ENCODE peak calls at places on chromosomes 3 and 15, in four cellular contexts. K is AG09319; S is activated CD8-positive, alpha-beta memory T cell treated with anti-CD3 and anti-CD28 coated beads for 48 hours; E is lower leg skin. F is an unnamed sample.

GRCh38 chr15:25965326-25965725 is 102.2 kb upstream of the ATP10A start:
- DNase-seq in K (no peak), E (no peak), S (no peak), F (no peak)

GRCh38 chr3:73765878-73766564 is 141.3 kb upstream of the PDZRN3 start:
- DNase-seq in S (no peak), K (peak), E (no peak), F (no peak)

GRCh38 chr15:66293419-66294156 is at the start of gene DIS3L:
- DNase-seq in S (peak), E (peak), K (no peak), F (no peak)

GRCh38 chr15:74312445-74313007 is 54.9 kb downstream of the CYP11A1 start:
- DNase-seq in S (no peak), E (no peak), K (no peak), F (no peak)

GRCh38 chr3:25885544-25885943 is 95.7 kb downstream of the OXSM start:
- DNase-seq in K (no peak), E (no peak), S (no peak), F (no peak)

GRCh38 chr3:180870008-180870733 is 42.3 kb upstream of the FXR1 start:
- DNase-seq in S (no peak), K (peak), E (peak), F (no peak)

GRCh38 chr15:77664428-77664827 is 31.7 kb upstream of the LINGO1 start:
- DNase-seq in S (no peak), K (no peak), E (no peak), F (no peak)

GRCh38 chr3:142467738-142468137 is 19.9 kb upstream of the XRN1 start:
- DNase-seq in S (no peak), K (no peak), E (no peak), F (no peak)

GRCh38 chr15:51051776-51052175 is 42.9 kb downstream of the TNFAIP8L3 start:
- DNase-seq in S (no peak), K (no peak), E (peak), F (no peak)

GRCh38 chr3:121948641-121949040 is 54.4 kb downstream of the SLC15A2 start:
- DNase-seq in E (no peak), K (no peak), S (no peak), F (no peak)

GRCh38 chr3:12350151-12350813 is 61.4 kb downstream of the PPARG start:
- DNase-seq in S (no peak), K (no peak), E (no peak), F (no peak)

GRCh38 chr3:111848246-111848645 is 10.8 kb upstream of the PHLDB2 start:
- DNase-seq in K (no peak), S (no peak), E (no peak), F (no peak)

GRCh38 chr15:59166156-59166555 is 40.5 kb upstream of the LDHAL6B start:
- DNase-seq in S (no peak), E (no peak), K (no peak), F (no peak)

GRCh38 chr3:194690501-194691372 is 5.1 kb downstream of the FAM43A start:
- DNase-seq in S (no peak), E (peak), K (no peak), F (no peak)

GRCh38 chr3:161599702-161600101 is 103.1 kb downstream of the OTOL1 start:
- DNase-seq in E (no peak), S (no peak), K (no peak), F (no peak)

GRCh38 chr3:105885261-105885660 is 16.4 kb upstream of the CBLB start:
- DNase-seq in K (no peak), S (no peak), E (no peak), F (no peak)

GRCh38 chr15:34154725-34155204 is 52.9 kb downstream of the PGBD4 start:
- DNase-seq in S (no peak), K (no peak), E (no peak), F (no peak)

GRCh38 chr15:66151809-66152208 is 101.7 kb downstream of the MEGF11 start:
- DNase-seq in K (no peak), S (no peak), E (no peak), F (no peak)

GRCh38 chr15:59247364-59247763 is 40.7 kb downstream of the LDHAL6B start:
- DNase-seq in S (no peak), E (no peak), K (peak), F (peak)

GRCh38 chr15:41018534-41018933 is 65.3 kb downstream of the CHAC1 start:
- DNase-seq in K (no peak), S (no peak), E (no peak), F (no peak)

GRCh38 chr3:132753946-132754345 is 31.7 kb upstream of the NPHP3 start:
- DNase-seq in S (no peak), E (no peak), K (no peak), F (no peak)

GRCh38 chr3:113912551-113913246 is 35.1 kb upstream of the ZDHHC23 start:
- DNase-seq in K (peak), S (no peak), E (no peak), F (peak)

GRCh38 chr3:141414800-141415462 is 46.6 kb downstream of the ZBTB38 start:
- DNase-seq in S (no peak), K (no peak), E (no peak), F (no peak)

GRCh38 chr15:64836023-64836536 is 5.6 kb upstream of the PLEKHO2 start:
- DNase-seq in K (no peak), S (no peak), E (no peak), F (no peak)

GRCh38 chr15:89399390-89400120 is 64.9 kb upstream of the POLG start:
- DNase-seq in E (no peak), K (no peak), S (no peak), F (no peak)

GRCh38 chr3:189756651-189757078 is 125.5 kb downstream of the TP63 start:
- DNase-seq in S (no peak), E (no peak), K (no peak), F (no peak)

GRCh38 chr3:50661321-50661837 is 13.3 kb upstream of the DOCK3 start:
- DNase-seq in E (peak), S (no peak), K (no peak), F (no peak)

GRCh38 chr3:131349946-131350347 is 31.6 kb upstream of the NUDT16 start:
- DNase-seq in K (peak), E (no peak), S (no peak), F (peak)

GRCh38 chr3:52291508-52292181 is 4.0 kb downstream of the GLYCTK start:
- DNase-seq in E (no peak), S (peak), K (no peak), F (no peak)

GRCh38 chr3:83023050-83023449 is 1261.6 kb upstream of the GBE1 start:
- DNase-seq in S (no peak), K (no peak), E (no peak), F (no peak)

GRCh38 chr15:48555244-48555804 is 90.2 kb downstream of the FBN1 start:
- DNase-seq in S (no peak), E (no peak), K (no peak), F (peak)

GRCh38 chr15:70259030-70259424 is 161.3 kb upstream of the TLE3 start:
- DNase-seq in S (no peak), K (no peak), E (no peak), F (no peak)

GRCh38 chr3:173761161-173761560 is 363.6 kb downstream of the NLGN1 start:
- DNase-seq in E (no peak), S (no peak), K (no peak), F (no peak)

GRCh38 chr15:101048191-101049011 is 129.2 kb downstream of the LRRK1 start:
- DNase-seq in S (no peak), E (peak), K (no peak), F (no peak)